ENCODE peak calls at places on chromosomes 4 and X, in nine cellular contexts. L, T, G, H, U, R, D, B and X are unnamed samples.
A peak's percentile ranks its signal among the peaks of the same experiment; 100 is the strongest.

GRCh38 chr4:181701911-181702310 is 541.3 kb upstream of the TENM3 start:
- DNase-seq in T (no peak), H (no peak), R (no peak), D (no peak), B (no peak), L (no peak), U (no peak), G (no peak), X (no peak)

GRCh38 chr4:84220990-84221389 is 278.1 kb downstream of the NKX6-1 start:
- DNase-seq in D (no peak), H (no peak), R (no peak), L (no peak), U (no peak), G (no peak), B (no peak), T (no peak), X (no peak)

GRCh38 chrX:11704725-11705495 is 39.2 kb upstream of the ARHGAP6 start:
- DNase-seq in U (no peak), G (no peak), R (peak; percentile 14), B (no peak), L (peak; percentile 14), T (no peak), D (no peak), H (no peak), X (no peak)

GRCh38 chr4:94995684-94996394 is 238.1 kb downstream of the BMPR1B start:
- DNase-seq in B (no peak), T (no peak), U (peak; percentile 13), H (no peak), L (peak; percentile 58), G (no peak), D (no peak), R (no peak), X (no peak)

GRCh38 chr4:54898941-54899340 is 226.5 kb downstream of the KDR start:
- DNase-seq in U (no peak), T (no peak), D (no peak), B (no peak), G (no peak), R (peak; percentile 77), L (no peak), H (no peak), X (no peak)

GRCh38 chr4:184775854-184776555 is 42.1 kb upstream of the CENPU start:
- DNase-seq in T (no peak), G (no peak), B (no peak), D (no peak), H (no peak), U (no peak), R (no peak), L (no peak), X (no peak)

GRCh38 chrX:26845051-26845450 is 618.1 kb downstream of the PPP4R3C start:
- DNase-seq in L (no peak), G (no peak), T (no peak), B (no peak), D (no peak), R (no peak), U (peak; percentile 37), H (no peak), X (peak; percentile 36)

GRCh38 chr4:185717018-185717726 is 94.8 kb downstream of the SORBS2 start:
- DNase-seq in U (no peak), B (peak; percentile 31), R (no peak), D (no peak), L (no peak), G (no peak), H (peak; percentile 8), T (no peak), X (no peak)

GRCh38 chr4:98816386-98816785 is 112.5 kb downstream of the EIF4E start:
- DNase-seq in T (no peak), D (no peak), H (no peak), G (no peak), L (no peak), R (no peak), B (no peak), U (no peak), X (no peak)

GRCh38 chr4:45317276-45317675 is 590.9 kb upstream of the GNPDA2 start:
- DNase-seq in U (peak; percentile 86), L (no peak), H (no peak), T (no peak), G (no peak), B (no peak), R (no peak), D (no peak), X (peak; percentile 38)

GRCh38 chr4:37882665-37883296 is 8.1 kb upstream of the TBC1D1 start:
- DNase-seq in U (peak; percentile 65), L (no peak), B (no peak), D (no peak), T (no peak), H (no peak), R (no peak), G (no peak), X (peak; percentile 39)

GRCh38 chrX:48831909-48832291 is 3.5 kb downstream of the PCSK1N start:
- DNase-seq in B (no peak), G (no peak), T (no peak), L (peak; percentile 47), U (no peak), H (no peak), R (no peak), D (no peak), X (no peak)

GRCh38 chr4:83335691-83336090 is 1.0 kb upstream of the HPSE start:
- DNase-seq in B (no peak), U (peak; percentile 29), H (no peak), R (no peak), D (no peak), L (no peak), G (no peak), T (no peak), X (no peak)

GRCh38 chr4:33061727-33062126 is 2341.6 kb downstream of the PCDH7 start:
- DNase-seq in B (no peak), U (no peak), H (no peak), T (no peak), L (no peak), G (no peak), D (no peak), R (no peak), X (no peak)

GRCh38 chr4:121648518-121648917 is 48.3 kb downstream of the ANXA5 start:
- DNase-seq in R (no peak), G (no peak), T (no peak), B (no peak), H (no peak), D (no peak), L (no peak), U (no peak), X (no peak)

GRCh38 chr4:169956441-169956840 is 69.8 kb downstream of the MFAP3L start:
- DNase-seq in L (no peak), B (no peak), H (no peak), G (no peak), U (no peak), R (no peak), T (no peak), D (no peak), X (no peak)

GRCh38 chr4:7964890-7965662 is 25.4 kb upstream of the AFAP1 start:
- DNase-seq in R (no peak), G (peak; percentile 83), L (no peak), T (no peak), B (no peak), U (peak; percentile 91), H (no peak), D (no peak), X (no peak)

GRCh38 chr4:60682901-60683300 is 517.2 kb upstream of the ADGRL3 start:
- DNase-seq in R (no peak), D (peak; percentile 4), G (no peak), T (no peak), U (no peak), L (no peak), H (no peak), B (no peak), X (no peak)

GRCh38 chrX:67544281-67544680 is 460 bp downstream of the AR start:
- DNase-seq in U (no peak), T (no peak), B (no peak), H (no peak), L (peak; percentile 13), G (peak; percentile 65), D (no peak), R (peak; percentile 21), X (no peak)

GRCh38 chrX:42085836-42086235 is 162.5 kb upstream of the CASK start:
- DNase-seq in H (no peak), R (peak; percentile 3), D (no peak), G (no peak), U (peak; percentile 54), B (no peak), T (peak; percentile 0), L (no peak), X (no peak)

GRCh38 chr4:36786519-36786918 is 458.0 kb upstream of the NWD2 start:
- DNase-seq in L (no peak), T (no peak), B (no peak), G (no peak), H (no peak), D (no peak), R (no peak), U (no peak), X (no peak)

GRCh38 chr4:1987721-1988326 is 20.9 kb downstream of the NELFA start:
- DNase-seq in G (no peak), R (no peak), B (no peak), U (no peak), T (no peak), D (no peak), H (no peak), L (no peak), X (no peak)